ENCODE peak calls at places on chromosomes 7 and 10, in five cellular contexts. Z, W, J, R and G are unnamed samples.

GRCh38 chr10:115861864-115862263 is 411.1 kb downstream of the GFRA1 start:
- DNase-seq in Z (no peak), R (no peak), J (peak), W (no peak), G (no peak)

GRCh38 chr10:131825960-131826650 is 74.7 kb upstream of the PPP2R2D start:
- DNase-seq in J (no peak), Z (no peak), R (no peak), W (no peak), G (no peak)

GRCh38 chr7:36216063-36216684 is 63.1 kb downstream of the EEPD1 start:
- DNase-seq in J (peak), Z (no peak), W (no peak), R (peak), G (no peak)

GRCh38 chr10:131722525-131723264 is 178.1 kb upstream of the PPP2R2D start:
- DNase-seq in J (no peak), R (no peak), W (no peak), Z (no peak), G (no peak)

GRCh38 chr10:71033396-71033980 is 145.1 kb upstream of the PCBD1 start:
- DNase-seq in R (no peak), W (no peak), J (no peak), Z (no peak), G (no peak)

GRCh38 chr7:158050441-158051371 is 536.9 kb downstream of the PTPRN2 start:
- DNase-seq in R (no peak), J (no peak), Z (no peak), W (no peak), G (no peak)

GRCh38 chr7:99393363-99394187 is 14.8 kb downstream of the PDAP1 start:
- DNase-seq in R (peak), Z (peak), J (peak), W (peak), G (no peak)

GRCh38 chr10:83871486-83872081 is 267.7 kb upstream of the GHITM start:
- DNase-seq in R (peak), Z (peak), W (peak), J (peak), G (peak)

GRCh38 chr7:88020953-88021650 is 87.1 kb downstream of the ADAM22 start:
- DNase-seq in Z (no peak), J (peak), R (no peak), W (no peak), G (no peak)

GRCh38 chr7:46772740-46773139 is 809.2 kb downstream of the TNS3 start:
- DNase-seq in R (no peak), Z (no peak), W (no peak), J (no peak), G (no peak)

GRCh38 chr10:110224992-110225391 is 17.6 kb downstream of the MXI1 start:
- DNase-seq in J (no peak), Z (no peak), W (no peak), R (no peak), G (no peak)

GRCh38 chr7:151686826-151687225 is 167.1 kb upstream of the RHEB start:
- DNase-seq in Z (no peak), R (no peak), J (no peak), W (no peak), G (no peak)

GRCh38 chr7:44259547-44260457 is 59.0 kb downstream of the YKT6 start:
- DNase-seq in J (peak), R (peak), W (no peak), Z (peak), G (no peak)

GRCh38 chr10:79410315-79411094 is 34.9 kb downstream of the ZCCHC24 start:
- DNase-seq in R (no peak), Z (no peak), J (no peak), W (no peak), G (no peak)

GRCh38 chr7:92641921-92642511 is 51.8 kb upstream of the FAM133B start:
- DNase-seq in Z (no peak), R (no peak), J (peak), W (no peak), G (no peak)

GRCh38 chr10:97880109-97880508 is 30.5 kb downstream of the GOLGA7B start:
- DNase-seq in R (no peak), J (no peak), Z (no peak), W (no peak), G (no peak)

GRCh38 chr10:34816067-34817002 is 1.2 kb upstream of the PARD3 start:
- DNase-seq in W (no peak), J (peak), Z (no peak), R (no peak), G (peak)

GRCh38 chr7:65339257-65339656 is 34.4 kb upstream of the ZNF92 start:
- DNase-seq in W (no peak), R (no peak), Z (no peak), J (no peak), G (no peak)

GRCh38 chr10:3749597-3750351 is 35.2 kb downstream of the KLF6 start:
- DNase-seq in W (no peak), Z (peak), R (peak), J (peak), G (no peak)

GRCh38 chr10:1328951-1329614 is 272.9 kb downstream of the WDR37 start:
- DNase-seq in Z (no peak), R (no peak), J (no peak), W (no peak), G (no peak)

GRCh38 chr10:110147961-110148360 is 59.4 kb upstream of the MXI1 start:
- DNase-seq in W (no peak), R (no peak), Z (no peak), J (no peak), G (no peak)

GRCh38 chr10:75106242-75106641 is 5.2 kb upstream of the SAMD8 start:
- DNase-seq in W (no peak), J (no peak), Z (no peak), R (no peak), G (no peak)

GRCh38 chr7:158259141-158259540 is 328.5 kb downstream of the PTPRN2 start:
- DNase-seq in Z (no peak), J (no peak), R (no peak), W (no peak), G (no peak)

GRCh38 chr7:157337316-157338149 is 729 bp downstream of the DNAJB6 start:
- DNase-seq in Z (peak), R (peak), W (peak), J (peak), G (peak)

GRCh38 chr7:465710-466400 is 53.8 kb downstream of the PDGFA start:
- DNase-seq in R (no peak), J (no peak), W (no peak), Z (no peak), G (peak)

GRCh38 chr7:80277434-80278427 is 143.1 kb downstream of the GNAI1 start:
- DNase-seq in R (no peak), W (no peak), Z (no peak), J (peak), G (no peak)

GRCh38 chr10:130244031-130244927 is 108.1 kb downstream of the GLRX3 start:
- DNase-seq in Z (no peak), J (no peak), W (peak), R (no peak), G (no peak)

GRCh38 chr10:118992496-118992895 is 37.0 kb upstream of the NANOS1 start:
- DNase-seq in W (no peak), J (no peak), R (no peak), Z (no peak), G (no peak)

GRCh38 chr7:83020171-83020570 is 142.5 kb downstream of the PCLO start:
- DNase-seq in R (no peak), W (no peak), J (no peak), Z (no peak), G (no peak)

GRCh38 chr7:155872678-155873369 is 60.6 kb upstream of the SHH start:
- DNase-seq in W (no peak), Z (no peak), R (no peak), J (no peak), G (no peak)

GRCh38 chr7:66899552-66900280 is 21.3 kb upstream of the TMEM248 start:
- DNase-seq in W (no peak), R (no peak), Z (no peak), J (no peak), G (no peak)

GRCh38 chr10:94383515-94383914 is 18.8 kb upstream of the TBC1D12 start:
- DNase-seq in R (no peak), Z (no peak), W (no peak), J (no peak), G (no peak)

GRCh38 chr10:3140280-3140679 is 32.3 kb downstream of the PITRM1 start:
- DNase-seq in J (no peak), Z (no peak), W (no peak), R (no peak), G (no peak)

GRCh38 chr7:1887251-1887650 is 217.2 kb downstream of the ELFN1 start:
- DNase-seq in Z (no peak), J (no peak), R (no peak), W (no peak), G (no peak)

GRCh38 chr7:1885465-1886226 is 215.6 kb downstream of the ELFN1 start:
- DNase-seq in R (no peak), Z (no peak), J (no peak), W (no peak), G (no peak)

GRCh38 chr7:1888425-1888824 is 218.3 kb downstream of the ELFN1 start:
- DNase-seq in Z (no peak), R (no peak), J (no peak), W (no peak), G (no peak)

GRCh38 chr7:1884583-1885350 is 214.7 kb downstream of the ELFN1 start:
- DNase-seq in J (no peak), W (no peak), R (no peak), Z (no peak), G (no peak)

GRCh38 chr7:1886361-1887064 is 216.4 kb downstream of the ELFN1 start:
- DNase-seq in R (no peak), J (no peak), Z (peak), W (no peak), G (no peak)
- TF ChIP-seq CTCF in R (no peak), J (no peak), Z (no peak), W (no peak), G (no peak)

DNA sequence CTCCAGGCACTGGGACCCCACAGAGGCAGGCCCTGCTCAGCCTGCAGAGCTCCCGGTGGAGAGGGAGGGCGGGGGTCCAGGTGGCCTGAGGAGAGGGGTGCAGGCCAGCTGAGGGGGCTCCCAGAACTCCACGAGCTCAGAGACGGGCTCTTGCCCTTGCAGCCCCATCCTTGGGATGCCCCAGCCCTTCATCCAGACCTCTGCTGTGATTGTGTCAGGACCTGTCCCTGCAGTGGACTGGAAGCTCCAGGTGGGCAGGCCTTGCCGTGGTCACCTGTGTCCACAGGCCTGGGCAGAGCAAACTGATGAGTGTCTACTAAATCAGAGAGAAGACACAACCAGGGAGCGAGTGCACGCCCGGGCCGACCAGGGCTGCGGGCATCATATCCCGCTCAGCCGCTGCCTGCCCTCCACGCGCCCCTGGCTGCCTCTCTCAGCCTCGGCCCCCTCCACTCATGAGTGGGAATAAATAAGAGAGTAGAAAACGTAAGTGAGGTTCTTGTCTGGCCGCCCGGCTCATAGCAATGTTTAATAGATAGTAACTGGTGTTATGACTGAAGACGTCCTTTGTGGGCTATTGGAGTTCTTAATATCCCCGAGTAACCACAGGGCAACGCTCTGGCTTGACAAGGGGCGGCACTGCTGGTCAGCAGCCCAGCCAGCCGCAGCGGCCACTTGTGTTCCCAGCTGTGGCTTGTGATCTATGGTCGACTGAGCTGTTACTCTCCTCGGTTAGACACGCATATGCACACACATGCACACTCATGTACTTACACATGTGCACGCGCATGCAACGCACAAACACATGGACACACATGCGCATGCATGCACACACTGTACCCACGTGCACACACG is 105.6 kb downstream of the LHPP start:
- DNase-seq in Z (no peak), J (no peak), W (no peak), R (no peak), G (no peak)
- TF ChIP-seq CTCF in Z (no peak), J (no peak), W (no peak), R (no peak), G (no peak)

GRCh38 chr7:55120074-55120473 is 101.3 kb downstream of the EGFR start:
- DNase-seq in W (no peak), J (no peak), R (no peak), Z (no peak), G (no peak)
- TF ChIP-seq CTCF in W (no peak), J (no peak), R (no peak), Z (no peak), G (no peak)

GRCh38 chr10:29202541-29202940 is 86.3 kb upstream of the LYZL1 start:
- DNase-seq in R (no peak), Z (no peak), W (no peak), J (no peak), G (no peak)

GRCh38 chr10:29204119-29204518 is 84.8 kb upstream of the LYZL1 start:
- DNase-seq in J (no peak), W (no peak), Z (no peak), R (no peak), G (no peak)

GRCh38 chr10:29199344-29199743 is 89.5 kb upstream of the LYZL1 start:
- DNase-seq in R (no peak), Z (no peak), J (no peak), W (no peak), G (no peak)

GRCh38 chr10:29200280-29200679 is 88.6 kb upstream of the LYZL1 start:
- DNase-seq in J (peak), Z (no peak), R (no peak), W (no peak), G (no peak)

DNA sequence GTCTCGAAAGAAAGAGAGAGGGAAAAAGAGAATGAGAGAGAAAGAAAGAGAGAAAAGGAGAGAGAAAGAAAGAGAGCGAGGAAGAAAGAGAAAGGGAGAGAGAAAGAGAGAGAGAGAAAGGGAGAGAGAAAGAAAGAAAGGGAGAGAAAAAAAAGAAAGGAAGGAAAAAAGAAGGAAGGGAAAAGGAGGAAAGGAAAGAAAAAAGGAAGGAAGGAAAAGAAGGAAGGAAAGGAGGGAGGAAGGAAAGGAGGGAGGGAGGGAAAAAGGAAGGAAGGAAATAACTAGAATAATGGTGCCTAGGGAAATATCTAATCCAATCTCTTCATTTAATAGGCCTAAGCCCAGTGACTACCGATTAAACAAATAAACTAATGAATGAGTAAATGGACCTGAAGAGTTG is 85.4 kb upstream of the LYZL1 start:
- DNase-seq in Z (no peak), R (no peak), J (no peak), W (no peak), G (no peak)
- TF ChIP-seq CTCF in Z (no peak), R (no peak), J (no peak), W (no peak), G (no peak)

GRCh38 chr7:112497481-112497880 is 16.7 kb downstream of the LSMEM1 start:
- DNase-seq in R (no peak), W (no peak), Z (no peak), J (no peak), G (no peak)

GRCh38 chr7:112501958-112502503 is 21.2 kb downstream of the LSMEM1 start:
- DNase-seq in W (no peak), Z (no peak), R (no peak), J (no peak), G (no peak)

GRCh38 chr7:112503361-112504023 is 22.7 kb downstream of the LSMEM1 start:
- DNase-seq in R (no peak), Z (no peak), W (no peak), J (no peak), G (no peak)

GRCh38 chr7:112502700-112503099 is 21.9 kb downstream of the LSMEM1 start:
- DNase-seq in W (no peak), R (no peak), Z (no peak), J (no peak), G (no peak)

DNA sequence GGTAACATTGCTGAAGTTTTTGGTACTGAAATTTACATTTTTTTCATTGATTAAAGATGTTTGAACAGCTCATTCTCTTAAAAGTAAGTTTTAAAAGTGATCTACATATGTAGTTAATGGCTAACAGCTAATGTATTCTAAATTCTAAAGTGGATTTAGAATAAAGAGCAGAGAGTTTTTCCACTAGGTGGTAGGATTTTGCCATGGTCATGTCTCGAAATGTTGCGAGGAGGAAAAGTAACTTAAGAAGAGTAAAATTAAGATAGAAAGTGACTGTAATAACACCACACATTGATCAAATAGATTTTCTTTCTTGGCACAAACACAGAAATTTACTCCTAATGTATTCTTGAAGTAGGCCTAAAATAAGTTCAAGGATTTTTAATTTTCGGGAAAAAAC is 19.8 kb downstream of the LSMEM1 start:
- DNase-seq in Z (no peak), W (no peak), J (peak), R (no peak), G (no peak)
- TF ChIP-seq CTCF in Z (no peak), W (no peak), J (peak), R (no peak), G (no peak)

GRCh38 chr10:107011992-107012391 is 152.5 kb downstream of the SORCS1 start:
- DNase-seq in Z (no peak), W (no peak), J (no peak), R (no peak), G (no peak)

GRCh38 chr10:107013258-107014001 is 151.1 kb downstream of the SORCS1 start:
- DNase-seq in W (no peak), R (no peak), Z (no peak), J (no peak), G (no peak)

DNA sequence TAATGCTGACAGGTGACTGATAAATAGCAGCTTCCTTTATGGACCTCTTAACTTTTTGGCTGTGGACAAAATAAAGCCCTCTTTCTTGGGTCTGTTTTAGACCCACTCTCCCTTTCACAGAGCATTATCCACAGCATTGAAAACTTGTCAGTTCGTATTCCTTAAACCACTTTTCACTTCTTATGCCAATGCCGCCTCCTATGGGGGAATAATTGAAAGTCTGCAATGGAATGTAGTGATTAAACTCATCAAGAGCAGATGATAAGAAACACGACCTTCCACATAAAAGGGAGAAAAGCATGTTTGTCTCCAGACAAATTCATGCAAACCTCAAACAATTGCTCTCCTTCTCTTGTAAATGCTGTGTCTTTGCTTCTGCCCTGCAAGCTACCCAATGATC is 153.4 kb downstream of the SORCS1 start:
- DNase-seq in J (no peak), W (no peak), Z (no peak), R (no peak), G (no peak)
- TF ChIP-seq CTCF in J (no peak), W (no peak), Z (no peak), R (no peak), G (no peak)